ENCODE peak calls at places on chromosomes 13 and 19, in six cellular contexts. J is body of pancreas, F is adrenal gland, W is breast epithelium, R is A549, N is endothelial cell of umbilical vein. A is an unnamed sample.

GRCh38 chr19:45592366-45592765 is 7.8 kb upstream of the OPA3 start:
- DNase-seq in R (no peak), N (peak), F (no peak), J (no peak), W (no peak), A (no peak)

GRCh38 chr13:51453959-51454703 is 1.3 kb upstream of the INTS6 start:
- DNase-seq in J (peak), F (no peak), N (peak), W (no peak), R (no peak), A (peak)

GRCh38 chr19:46113726-46114125 is 10.8 kb downstream of the IGFL3 start:
- DNase-seq in N (no peak), J (no peak), W (no peak), F (no peak), R (no peak), A (no peak)

GRCh38 chr19:29858000-29858596 is 46.3 kb downstream of the CCNE1 start:
- DNase-seq in W (peak), R (peak), F (no peak), N (no peak), J (peak), A (no peak)

GRCh38 chr13:101811440-101811839 is 359.0 kb downstream of the ITGBL1 start:
- DNase-seq in N (no peak), R (no peak), W (no peak), J (no peak), F (no peak), A (no peak)

GRCh38 chr13:75761373-75761772 is 125.2 kb downstream of the LMO7 start:
- DNase-seq in N (no peak), J (no peak), R (no peak), W (no peak), F (no peak), A (no peak)

GRCh38 chr13:110353339-110353977 is 46.4 kb downstream of the COL4A2 start:
- DNase-seq in N (no peak), F (no peak), W (no peak), R (no peak), J (no peak), A (no peak)

GRCh38 chr19:4130635-4131438 is 6.9 kb upstream of the MAP2K2 start:
- DNase-seq in N (no peak), W (no peak), R (peak), F (no peak), J (no peak), A (no peak)

GRCh38 chr13:41244555-41244954 is 18.8 kb downstream of the MTRF1 start:
- DNase-seq in R (no peak), J (no peak), W (no peak), F (no peak), N (no peak), A (peak)

GRCh38 chr13:113848020-113848419 is 15.9 kb downstream of the GAS6 start:
- DNase-seq in W (peak), N (no peak), J (peak), R (no peak), F (peak), A (no peak)

GRCh38 chr19:50315773-50316448 is 13.3 kb downstream of the KCNC3 start:
- DNase-seq in R (peak), F (no peak), N (no peak), W (no peak), J (no peak), A (no peak)
- TF ChIP-seq CTCF in R (no peak), F (no peak), N (no peak), W (no peak), J (no peak), A (no peak)

DNA sequence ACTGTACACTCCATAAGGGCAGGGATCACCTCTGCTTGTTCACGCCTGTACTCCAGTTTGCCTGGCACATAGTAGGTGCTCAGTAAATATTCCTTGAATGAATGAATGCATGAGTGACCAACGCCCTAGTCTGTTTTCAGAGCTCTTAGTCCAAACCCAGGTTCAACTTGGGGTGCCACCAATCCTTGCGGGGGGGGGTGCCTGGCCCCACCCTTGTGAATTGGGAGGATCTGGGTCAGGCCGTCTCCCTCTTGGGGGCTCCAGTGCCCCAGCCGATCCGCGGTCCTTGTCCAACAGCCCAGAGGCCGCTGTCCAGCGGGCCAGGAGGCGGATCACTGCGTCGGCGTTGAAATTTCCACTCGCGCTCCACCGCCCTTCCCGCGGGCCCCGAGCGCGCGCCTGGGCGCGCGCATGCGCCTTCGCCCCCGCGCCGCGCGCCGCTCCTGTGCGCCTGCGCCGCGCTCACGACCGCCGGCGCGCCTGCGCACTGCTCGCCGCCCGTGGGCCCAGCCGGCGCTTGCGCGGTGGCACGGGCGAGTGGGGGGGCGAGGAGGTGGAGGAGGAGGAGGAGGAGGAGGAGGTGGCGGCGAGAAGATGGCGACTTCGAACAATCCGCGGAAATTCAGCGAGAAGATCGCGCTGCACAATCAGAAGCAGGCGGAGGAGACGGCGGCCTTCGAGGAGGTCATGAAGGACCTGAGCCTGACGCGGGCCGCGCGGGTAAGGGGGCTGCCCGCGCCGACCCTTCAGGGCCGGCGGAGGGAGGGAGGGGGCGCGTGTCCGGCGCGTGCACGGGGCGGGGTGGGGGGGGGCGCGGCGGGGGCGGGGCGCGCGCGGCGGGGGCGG is at the start of gene CRTC1:
- DNase-seq in J (peak), F (peak), N (peak), W (peak), R (peak), A (peak)
- TF ChIP-seq POLR2A in J (peak), F (peak), N (peak), W (peak), R (peak), A (peak)

GRCh38 chr13:94596575-94596971 is 621 bp upstream of the TGDS start:
- DNase-seq in W (no peak), N (no peak), R (no peak), F (no peak), J (no peak), A (no peak)
- H3K4me3 ChIP-seq in W (peak), N (peak), R (peak), F (no peak), J (peak), A (peak)

GRCh38 chr19:51111606-51112005 is 3.4 kb upstream of the CTU1 start:
- DNase-seq in W (no peak), R (peak), N (no peak), J (no peak), F (no peak), A (no peak)
- TF ChIP-seq CTCF in W (no peak), R (no peak), N (peak), J (no peak), F (no peak), A (no peak)

GRCh38 chr13:97256343-97256783 is 34.2 kb downstream of the MBNL2 start:
- DNase-seq in N (peak), F (no peak), W (no peak), R (peak), J (no peak), A (no peak)
- TF ChIP-seq POLR2A in N (no peak), F (peak), W (no peak), R (no peak), J (no peak), A (no peak)

DNA sequence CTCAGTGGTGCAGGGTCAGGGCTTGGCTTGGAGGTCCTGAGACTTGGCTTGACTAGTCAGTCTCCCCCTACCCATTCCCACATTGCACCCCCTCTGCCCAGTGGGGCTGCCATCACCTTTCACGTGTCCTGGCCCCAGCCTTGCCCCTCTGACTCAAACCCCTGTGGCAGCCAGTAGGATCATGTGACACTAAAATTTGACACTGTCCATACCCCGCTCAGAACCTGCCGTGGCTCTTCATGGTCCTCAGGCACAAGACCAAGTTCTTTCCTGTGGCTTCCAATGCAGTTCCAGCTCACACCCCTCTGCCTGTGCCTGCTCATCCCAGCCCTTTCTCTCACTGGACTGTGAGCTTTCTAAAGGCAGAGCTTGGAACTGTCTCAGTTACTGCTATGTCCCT is 2.2 kb downstream of the PSMD8 start:
- DNase-seq in R (no peak), N (no peak), J (no peak), W (no peak), F (no peak), A (peak)
- H3K4me3 ChIP-seq in R (no peak), N (no peak), J (no peak), W (peak), F (no peak), A (peak)

GRCh38 chr19:21848706-21849105 is 12.7 kb upstream of the ZNF43 start:
- DNase-seq in F (no peak), J (no peak), W (no peak), N (no peak), R (peak), A (no peak)

GRCh38 chr19:21856751-21857150 is 20.8 kb upstream of the ZNF43 start:
- DNase-seq in W (no peak), N (no peak), F (no peak), R (no peak), J (no peak), A (no peak)

GRCh38 chr19:21850636-21851255 is 14.8 kb upstream of the ZNF43 start:
- DNase-seq in W (no peak), R (no peak), J (no peak), N (no peak), F (no peak), A (no peak)

GRCh38 chr19:21851596-21852345 is 15.8 kb upstream of the ZNF43 start:
- DNase-seq in F (peak), R (peak), W (peak), J (peak), N (peak), A (peak)
- TF ChIP-seq CTCF in F (peak), R (no peak), W (no peak), J (no peak), N (no peak), A (no peak)

GRCh38 chr19:38878575-38879399 is 712 bp upstream of the RINL start:
- DNase-seq in F (no peak), N (no peak), R (no peak), W (no peak), J (no peak), A (no peak)

GRCh38 chr19:38880076-38880881 is 2.2 kb upstream of the RINL start:
- DNase-seq in J (no peak), N (no peak), F (no peak), R (no peak), W (no peak), A (no peak)

GRCh38 chr19:38879400-38879751 is 1.3 kb upstream of the RINL start:
- DNase-seq in F (no peak), J (no peak), R (no peak), N (no peak), W (no peak), A (no peak)

GRCh38 chr19:38875656-38876345 is 2.3 kb downstream of the RINL start:
- DNase-seq in J (no peak), N (no peak), F (no peak), R (no peak), W (no peak), A (no peak)

GRCh38 chr19:38877781-38878574 is at the start of gene RINL:
- DNase-seq in F (no peak), W (no peak), R (no peak), J (no peak), N (peak), A (no peak)
- TF ChIP-seq POLR2A in F (no peak), W (no peak), R (no peak), J (no peak), N (peak), A (no peak)

GRCh38 chr19:13008926-13009787 is 13.9 kb downstream of the NFIX start:
- DNase-seq in N (no peak), W (no peak), R (no peak), F (no peak), J (no peak), A (no peak)
- H3K4me3 ChIP-seq in N (no peak), W (peak), R (no peak), F (no peak), J (no peak), A (no peak)

DNA sequence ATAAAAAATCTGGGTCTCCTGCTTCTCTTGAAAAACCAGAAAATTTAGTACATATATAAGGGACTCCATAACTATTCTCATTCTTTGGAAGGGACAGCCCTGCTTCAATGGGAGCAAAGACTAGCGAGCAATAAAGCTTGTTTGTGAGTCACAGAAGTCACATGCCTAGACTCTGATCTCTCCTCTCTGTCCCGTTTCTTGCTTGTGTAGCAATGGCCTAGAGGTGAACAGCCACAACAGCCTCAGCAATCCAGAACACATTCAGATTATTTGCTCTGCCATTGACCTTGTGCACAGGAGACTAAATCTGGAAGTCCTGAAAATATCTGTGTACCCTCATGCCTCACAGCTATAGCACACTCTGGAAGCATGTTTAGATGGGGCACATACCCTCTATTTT is 43.2 kb downstream of the SCGB2B2 start:
- DNase-seq in F (no peak), R (no peak), W (no peak), N (no peak), J (no peak), A (no peak)
- TF ChIP-seq CTCF in F (no peak), R (no peak), W (no peak), N (no peak), J (no peak), A (no peak)

A was measured in gastrocnemius medialis.